ENCODE peak calls at places on chromosome 16, in four cellular contexts. Q is SJCRH30, S is fibroblast of lung, W is tibial artery. V is an unnamed sample.
A peak's percentile ranks its signal among the peaks of the same experiment; 100 is the strongest.

GRCh38 chr16:66703359-66704215 is 7.0 kb upstream of the CMTM4 start:
- DNase-seq in Q (peak; percentile 53), S (peak; percentile 23), W (no peak), V (no peak)

GRCh38 chr16:50315346-50315997 is 49.1 kb downstream of the ADCY7 start:
- DNase-seq in Q (no peak), S (no peak), W (peak; percentile 63), V (no peak)

GRCh38 chr16:58503166-58503862 is 3.4 kb downstream of the NDRG4 start:
- DNase-seq in Q (no peak), S (no peak), W (peak; percentile 44), V (peak; percentile 37)

GRCh38 chr16:54632322-54632721 is 298.3 kb upstream of the IRX5 start:
- DNase-seq in Q (no peak), S (no peak), W (no peak), V (no peak)

GRCh38 chr16:83160609-83161008 is 533.8 kb downstream of the CDH13 start:
- DNase-seq in Q (no peak), S (no peak), W (no peak), V (no peak)

GRCh38 chr16:54940279-54940604 is 9.6 kb downstream of the IRX5 start:
- DNase-seq in Q (no peak), S (no peak), W (no peak), V (no peak)

GRCh38 chr16:877242-878065 is 76.9 kb upstream of the GNG13 start:
- DNase-seq in Q (no peak), S (no peak), W (no peak), V (no peak)

GRCh38 chr16:48444574-48444973 is 59.4 kb upstream of the SIAH1 start:
- DNase-seq in Q (peak; percentile 52), S (peak; percentile 93), W (no peak), V (no peak)

GRCh38 chr16:85028638-85029412 is 1.2 kb downstream of the KIAA0513 start:
- DNase-seq in Q (peak; percentile 46), S (peak; percentile 38), W (peak; percentile 86), V (peak; percentile 93)

GRCh38 chr16:66382171-66382965 is 15.9 kb downstream of the CDH5 start:
- DNase-seq in Q (peak; percentile 46), S (peak; percentile 21), W (peak; percentile 56), V (peak; percentile 83)

GRCh38 chr16:81921415-81921814 is 89.9 kb downstream of the SDR42E1 start:
- DNase-seq in Q (no peak), S (no peak), W (no peak), V (no peak)

GRCh38 chr16:11546522-11547485 is 39.9 kb downstream of the LITAF start:
- DNase-seq in Q (no peak), S (peak; percentile 87), W (no peak), V (no peak)

GRCh38 chr16:72896719-72897118 is 151.2 kb downstream of the ZFHX3 start:
- DNase-seq in Q (no peak), S (no peak), W (peak; percentile 51), V (no peak)

GRCh38 chr16:50371936-50372595 is 3.3 kb upstream of the BRD7 start:
- DNase-seq in Q (peak; percentile 26), S (peak; percentile 21), W (peak; percentile 80), V (no peak)

GRCh38 chr16:56869513-56870270 is 4.7 kb downstream of the SLC12A3 start:
- DNase-seq in Q (peak; percentile 66), S (no peak), W (no peak), V (no peak)

GRCh38 chr16:67230809-67231660 is 4.1 kb downstream of the TMEM208 start:
- DNase-seq in Q (no peak), S (no peak), W (no peak), V (peak; percentile 58)

GRCh38 chr16:56013962-56014552 is 138.9 kb upstream of the CES5A start:
- DNase-seq in Q (peak; percentile 83), S (peak; percentile 0), W (no peak), V (no peak)

GRCh38 chr16:681746-682427 is 1.7 kb downstream of the STUB1 start:
- DNase-seq in Q (peak; percentile 52), S (peak; percentile 32), W (no peak), V (no peak)

GRCh38 chr16:17937003-17937402 is 399.5 kb downstream of the NPIPA8 start:
- DNase-seq in Q (no peak), S (no peak), W (no peak), V (no peak)

GRCh38 chr16:4771646-4772045 is 4.7 kb upstream of the ZNF500 start:
- DNase-seq in Q (peak; percentile 40), S (no peak), W (no peak), V (no peak)

GRCh38 chr16:3696425-3697218 is 20.7 kb downstream of the TRAP1 start:
- DNase-seq in Q (no peak), S (peak; percentile 79), W (no peak), V (no peak)

GRCh38 chr16:10878644-10879498 is 1.9 kb downstream of the CIITA start:
- DNase-seq in Q (no peak), S (peak; percentile 15), W (peak; percentile 76), V (no peak)

GRCh38 chr16:47475786-47476185 is 14.7 kb downstream of the PHKB start:
- DNase-seq in Q (no peak), S (no peak), W (no peak), V (no peak)

GRCh38 chr16:77468831-77469230 is 34.0 kb upstream of the ADAMTS18 start:
- DNase-seq in Q (no peak), S (no peak), W (no peak), V (no peak)

GRCh38 chr16:29663020-29663828 is at the start of gene SPN:
- DNase-seq in Q (no peak), S (no peak), W (no peak), V (no peak)

GRCh38 chr16:7624871-7625766 is 292.5 kb downstream of the RBFOX1 start:
- DNase-seq in Q (no peak), S (no peak), W (no peak), V (no peak)

GRCh38 chr16:71501562-71501961 is 12.4 kb upstream of the ZNF19 start:
- DNase-seq in Q (no peak), S (no peak), W (no peak), V (no peak)

GRCh38 chr16:71504901-71505300 is 15.8 kb upstream of the ZNF19 start:
- DNase-seq in Q (no peak), S (no peak), W (no peak), V (no peak)

GRCh38 chr16:71507061-71507460 is 17.9 kb upstream of the ZNF19 start:
- DNase-seq in Q (no peak), S (no peak), W (no peak), V (no peak)
- H3K27me3 ChIP-seq in Q (no peaks in the 10 kb centered on the region), S (no peaks in the 10 kb centered on the region), W (no peaks in the 10 kb centered on the region), V (no peaks in the 10 kb centered on the region)

DNA sequence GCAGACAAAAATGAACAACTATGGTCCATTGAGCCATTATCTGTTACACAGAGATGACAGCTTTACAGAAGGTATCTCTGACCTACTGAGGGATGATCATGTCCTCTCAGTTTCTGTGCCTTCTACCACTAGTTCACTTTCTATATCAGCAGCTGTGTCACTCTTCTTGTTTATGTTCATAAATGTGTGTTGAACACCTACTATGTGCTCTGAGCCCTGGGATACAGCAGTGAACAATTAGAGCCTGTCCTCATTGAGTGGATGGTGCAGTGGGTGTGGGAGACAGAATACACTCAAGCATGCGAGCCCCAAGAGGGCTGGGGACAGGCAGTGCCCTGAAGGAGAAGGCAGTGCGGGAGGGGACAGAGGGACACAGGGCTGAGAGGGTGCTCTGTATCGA is 92.1 kb downstream of the ABCC6 start:
- DNase-seq in Q (no peak), S (no peak), W (no peak), V (no peak)
- H3K27ac ChIP-seq in Q (no peak overlapping the region), S (no peak overlapping the region), W (no peak overlapping the region), V (no peak overlapping the region)

GRCh38 chr16:89078172-89078571 is 15.5 kb upstream of the ACSF3 start:
- DNase-seq in Q (no peak), S (no peak), W (no peak), V (no peak)

GRCh38 chr16:89077076-89077475 is 16.6 kb upstream of the ACSF3 start:
- DNase-seq in Q (no peak), S (no peak), W (no peak), V (no peak)

GRCh38 chr16:89079434-89079833 is 14.2 kb upstream of the ACSF3 start:
- DNase-seq in Q (no peak), S (no peak), W (no peak), V (no peak)

GRCh38 chr16:89073346-89074221 is 20.1 kb upstream of the ACSF3 start:
- DNase-seq in Q (no peak), S (no peak), W (no peak), V (no peak)

DNA sequence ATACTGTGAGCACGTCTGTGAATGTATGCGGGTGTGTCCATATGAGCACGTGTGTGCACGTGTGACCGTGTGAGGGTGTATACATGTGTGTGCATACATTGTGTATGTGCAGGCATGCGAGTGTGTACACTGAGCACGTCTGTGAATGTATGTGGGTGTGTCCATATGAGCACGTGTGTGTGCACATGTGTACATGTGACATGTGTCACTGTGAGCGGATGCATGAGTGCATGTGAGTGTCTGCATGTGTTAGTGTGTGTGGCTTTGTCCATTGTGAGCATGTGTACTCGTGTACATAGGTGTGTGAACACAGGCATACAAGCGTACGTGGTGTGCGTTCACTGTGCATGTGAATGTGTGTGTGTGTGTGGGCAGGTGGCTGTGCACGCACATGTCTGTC is 17.5 kb upstream of the ACSF3 start:
- DNase-seq in Q (no peak), S (no peak), W (no peak), V (no peak)
- H3K27me3 ChIP-seq in Q (no peaks in the 10 kb centered on the region), S (no peaks in the 10 kb centered on the region), W (no peaks in the 10 kb centered on the region), V (peaks cover 8% of the 10 kb centered on the region)

DNA sequence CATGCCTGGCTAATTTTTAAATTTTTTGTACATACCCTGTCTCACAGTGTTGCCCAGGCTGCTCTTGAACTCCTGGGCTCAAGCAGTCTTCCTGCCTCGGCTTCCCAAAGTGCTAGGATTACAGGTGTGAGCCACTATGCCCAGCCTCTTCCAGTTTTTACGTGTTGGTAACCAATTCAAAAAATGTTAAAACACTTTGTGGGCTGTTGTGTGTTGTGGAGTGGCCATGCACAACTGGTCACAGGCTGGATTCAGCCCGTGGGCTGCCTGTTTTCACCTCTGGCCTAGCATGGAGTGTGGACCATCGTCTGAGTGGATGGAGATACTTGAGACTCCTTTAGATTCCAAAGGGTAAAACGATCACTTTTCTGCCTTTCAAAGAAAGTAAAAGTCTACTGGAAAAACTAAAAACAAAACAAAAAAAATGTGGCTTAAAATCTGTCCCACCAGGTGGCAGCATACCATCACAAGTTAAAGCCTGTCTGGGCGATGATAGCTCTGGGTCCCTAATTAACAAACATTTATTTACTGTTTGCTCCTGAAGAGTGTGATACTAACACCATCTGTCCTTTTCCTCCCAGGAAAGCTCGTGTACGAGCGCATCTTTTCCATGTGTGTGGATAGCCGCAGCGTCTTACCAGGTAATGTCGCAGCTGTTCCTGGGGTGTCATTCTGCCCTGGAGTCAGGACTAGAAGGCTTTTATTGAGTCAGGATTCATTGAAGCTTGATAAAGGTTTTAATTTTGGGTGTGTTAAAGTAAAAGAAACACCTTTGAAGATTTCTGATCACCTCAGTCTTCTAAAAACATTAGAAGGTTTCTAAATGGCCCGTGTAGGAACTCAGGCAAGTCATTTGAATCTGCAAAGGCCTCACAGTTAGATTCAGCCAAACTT is 45.8 kb downstream of the VPS35L start:
- DNase-seq in Q (peak; percentile 53), S (peak; percentile 59), W (no peak), V (no peak)
- H3K27ac ChIP-seq in Q (no peak overlapping the region), S (no peak overlapping the region), W (no peak overlapping the region), V (no peak overlapping the region)